ENCODE peak calls at places on chromosomes 3 and 15, in five cellular contexts. X, H, I, S and Q are unnamed samples.

GRCh38 chr3:14468621-14468981 is 66.2 kb downstream of the SLC6A6 start:
- DNase-seq in S (no peak), X (no peak), I (no peak), H (no peak), Q (no peak)

GRCh38 chr15:63915888-63916731 is 82.4 kb upstream of the HERC1 start:
- DNase-seq in S (peak; percentile 28), X (peak; percentile 53), H (no peak), I (no peak), Q (no peak)

GRCh38 chr3:76065975-76066374 is 280.6 kb upstream of the ZNF717 start:
- DNase-seq in I (no peak), X (peak; percentile 60), H (no peak), S (no peak), Q (peak; percentile 32)

GRCh38 chr3:30006111-30006510 is 600.3 kb upstream of the TGFBR2 start:
- DNase-seq in S (no peak), X (no peak), H (no peak), I (no peak), Q (peak; percentile 35)

GRCh38 chr3:160010578-160010977 is 21.9 kb downstream of the IL12A start:
- DNase-seq in X (no peak), S (no peak), H (no peak), I (no peak), Q (no peak)

GRCh38 chr3:133711013-133711412 is 35.2 kb upstream of the TF start:
- DNase-seq in I (no peak), S (no peak), X (no peak), H (no peak), Q (no peak)

GRCh38 chr3:156425651-156426050 is 129.3 kb downstream of the SSR3 start:
- DNase-seq in S (no peak), X (no peak), I (no peak), H (no peak), Q (no peak)

GRCh38 chr3:156509209-156510174 is 45.4 kb downstream of the SSR3 start:
- DNase-seq in H (no peak), S (peak; percentile 59), X (peak; percentile 81), I (no peak), Q (peak; percentile 78)

GRCh38 chr3:67692621-67693020 is 38.2 kb upstream of the SUCLG2 start:
- DNase-seq in I (no peak), S (no peak), X (peak; percentile 14), H (no peak), Q (no peak)

GRCh38 chr15:99090011-99090699 is 14.7 kb upstream of the SYNM start:
- DNase-seq in H (no peak), S (peak; percentile 76), I (peak; percentile 67), X (peak; percentile 12), Q (no peak)

GRCh38 chr3:32818431-32819085 is 761 bp downstream of the TRIM71 start:
- DNase-seq in H (no peak), S (peak; percentile 58), X (no peak), I (peak; percentile 46), Q (no peak)

GRCh38 chr3:182785142-182785541 is 8.2 kb upstream of the ATP11B start:
- DNase-seq in S (no peak), X (no peak), I (no peak), H (no peak), Q (no peak)

GRCh38 chr3:196568246-196569002 is at the start of the genes FBXO45 and WDR53:
- DNase-seq in H (peak; percentile 96), S (peak; percentile 97), X (peak; percentile 93), I (peak; percentile 98), Q (peak; percentile 92)

GRCh38 chr3:196572389-196572788 is 3.9 kb downstream of the FBXO45 start:
- DNase-seq in H (no peak), X (no peak), S (no peak), I (no peak), Q (no peak)

GRCh38 chr3:196563721-196564225 is 4.6 kb downstream of the WDR53 start:
- DNase-seq in X (peak; percentile 55), H (no peak), S (peak; percentile 49), I (no peak), Q (peak; percentile 29)

GRCh38 chr3:196569003-196569516 is 600 bp downstream of the FBXO45 start:
- DNase-seq in X (peak; percentile 39), S (peak; percentile 61), I (peak; percentile 89), H (peak; percentile 48), Q (peak; percentile 19)
- TF ChIP-seq CTCF in X (peak; percentile 2), S (no peak), I (no peak), H (no peak), Q (no peak)

DNA sequence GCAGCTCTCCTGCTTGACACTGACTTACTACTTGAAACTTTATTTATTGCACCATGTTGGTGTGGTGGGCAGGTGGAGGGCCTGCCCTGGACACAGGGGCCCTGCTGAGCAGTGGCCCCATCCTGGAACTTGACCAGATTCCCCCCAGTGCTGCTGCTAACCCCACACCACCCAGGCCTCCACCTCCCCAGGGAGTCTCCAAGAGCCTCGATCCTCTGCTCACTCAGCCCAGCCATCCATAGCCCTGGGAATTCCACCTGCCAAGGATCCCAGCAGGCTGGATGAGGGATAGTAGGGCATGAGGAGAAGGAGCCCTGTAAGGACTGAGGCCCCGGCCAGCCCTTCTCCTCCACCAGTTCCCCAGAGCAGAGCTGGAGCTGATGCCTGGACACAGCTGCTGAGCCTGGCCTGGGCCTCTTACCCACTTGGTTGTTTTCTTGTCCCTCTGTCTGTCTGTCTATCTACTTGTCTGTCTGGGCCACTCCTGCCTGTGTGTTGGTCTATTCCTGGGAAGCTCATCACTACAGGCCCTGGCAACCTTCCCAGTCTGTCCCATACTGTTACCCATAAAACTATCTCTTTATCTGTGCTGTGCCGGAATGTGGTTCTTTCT is 2.8 kb downstream of the CHAC1 start:
- DNase-seq in S (no peak), X (no peak), I (no peak), H (no peak), Q (no peak)
- H3K4me3 ChIP-seq in S (no peak overlapping the region), X (no peak overlapping the region), I (no peak overlapping the region), H (no peak overlapping the region), Q (no peak overlapping the region)

DNA sequence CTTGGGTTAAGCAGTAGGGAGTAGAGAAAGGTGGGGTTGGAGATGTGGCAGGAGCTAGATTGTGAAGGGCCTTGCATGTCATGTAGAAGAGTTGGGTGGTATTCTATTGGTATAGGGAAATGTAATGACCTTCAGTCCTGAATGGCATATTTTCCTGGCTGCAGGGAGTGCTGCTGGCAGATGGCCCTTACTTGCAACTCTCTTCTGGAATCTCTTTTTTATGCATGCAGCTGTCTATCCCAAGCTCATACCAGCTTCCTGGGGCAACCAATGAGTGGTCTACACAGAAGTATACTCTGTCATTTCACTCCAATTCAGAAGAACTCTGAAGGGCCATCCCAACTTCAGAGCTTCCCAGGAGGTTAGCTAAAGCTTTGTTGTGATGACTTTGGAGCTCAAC is 144.7 kb upstream of the ANKRD28 start:
- DNase-seq in H (no peak), S (no peak), X (no peak), I (no peak), Q (no peak)
- TF ChIP-seq CTCF in H (no peak), S (no peak), X (no peak), I (no peak), Q (no peak)

DNA sequence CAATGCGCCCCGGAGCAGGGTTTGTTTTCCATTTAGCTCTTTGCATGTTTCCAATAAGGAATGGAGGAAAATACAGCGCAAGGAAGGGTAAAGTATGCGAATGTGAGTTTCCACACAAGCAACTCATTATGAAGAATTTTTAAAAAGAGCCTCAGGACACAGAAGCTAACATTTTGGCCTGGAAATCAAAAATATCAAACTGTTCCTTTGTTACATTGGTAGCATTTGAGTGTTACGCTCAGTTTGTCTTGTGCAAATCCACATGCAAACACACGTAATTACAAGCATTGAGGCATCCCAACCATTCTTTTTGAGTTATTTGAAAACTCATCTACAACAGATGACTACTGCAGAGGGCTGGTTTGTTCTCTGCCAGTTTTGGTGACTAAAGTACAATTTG is 93.0 kb upstream of the SNRPA1 start:
- DNase-seq in H (no peak), X (no peak), I (no peak), S (no peak), Q (no peak)
- H3K4me3 ChIP-seq in H (no peak overlapping the region), X (no peak overlapping the region), I (no peak overlapping the region), S (no peak overlapping the region), Q (no peak overlapping the region)

GRCh38 chr3:194132465-194133358 is 3.2 kb upstream of the HES1 start:
- DNase-seq in X (no peak), I (no peak), S (no peak), H (no peak), Q (peak; percentile 19)
- TF ChIP-seq CTCF in X (no peak), I (no peak), S (no peak), H (no peak), Q (no peak)

DNA sequence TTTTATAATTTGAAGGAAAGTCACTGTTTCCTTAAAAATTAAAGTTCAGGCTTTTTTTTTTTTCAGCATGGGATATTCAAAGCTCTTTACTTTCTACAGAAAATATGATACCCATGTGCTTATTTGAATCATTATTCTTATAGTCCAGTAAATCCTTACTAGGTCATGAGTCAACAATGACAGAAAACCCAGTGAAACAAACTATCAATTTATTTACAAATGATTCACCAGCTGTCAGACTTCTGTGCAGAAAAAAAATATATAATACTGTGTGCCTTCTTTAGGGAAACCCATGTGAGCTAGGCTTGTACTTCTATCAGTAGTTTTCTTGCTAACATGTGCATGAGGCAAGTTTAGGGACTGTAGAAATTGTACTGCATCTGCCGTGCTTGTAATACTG is 1.2 kb downstream of the ACP3 start:
- DNase-seq in S (peak; percentile 29), X (peak; percentile 50), H (no peak), I (no peak), Q (peak; percentile 83)
- H3K4me3 ChIP-seq in S (peak overlapping the region; percentile 68), X (no peak overlapping the region), H (no peak overlapping the region), I (no peak overlapping the region), Q (peak overlapping the region; percentile 14)

DNA sequence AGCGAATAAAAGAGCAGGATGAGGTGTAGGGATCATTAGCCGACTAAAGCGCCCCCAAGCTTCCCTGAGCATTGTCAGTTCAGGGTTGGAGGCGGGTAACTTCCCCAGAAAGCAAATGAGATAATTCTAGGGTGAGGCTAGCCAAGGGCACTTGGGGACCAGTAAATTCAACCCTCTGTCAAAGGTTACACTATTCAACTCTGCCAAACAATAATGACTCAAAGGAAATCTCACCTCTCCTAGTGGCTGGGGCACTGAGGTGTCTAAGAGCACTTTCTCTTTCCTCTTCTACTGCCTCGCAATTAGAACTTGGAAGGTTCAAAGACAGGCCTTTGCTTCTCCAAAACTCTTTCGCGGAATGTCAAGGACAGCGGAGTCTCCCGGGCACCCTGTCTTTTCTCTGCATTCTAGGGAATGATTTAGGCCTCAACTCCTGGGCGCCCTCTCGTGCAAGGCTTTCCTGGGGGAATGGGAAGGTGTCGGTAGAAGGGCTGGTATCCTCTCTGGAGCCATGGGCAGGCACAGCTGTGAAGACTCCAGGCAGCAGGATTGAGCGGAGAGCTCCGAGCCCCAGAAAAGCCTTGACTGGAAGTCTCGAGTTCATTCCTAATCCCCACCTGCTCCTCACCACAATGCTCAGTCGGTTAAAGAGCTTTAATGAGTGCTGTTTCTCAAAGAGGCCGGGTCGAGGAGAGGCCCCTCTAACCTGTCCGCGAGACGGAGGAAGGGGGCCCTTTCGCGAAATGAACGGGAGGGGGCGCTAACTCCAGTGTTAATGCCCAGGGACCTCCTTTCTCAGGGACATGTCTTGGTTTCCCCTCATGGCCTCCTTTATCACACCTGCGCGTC is 21.9 kb downstream of the ZIC4 start:
- DNase-seq in H (no peak), S (no peak), X (no peak), I (no peak), Q (no peak)
- TF ChIP-seq CTCF in H (no peak), S (no peak), X (peak; percentile 1), I (no peak), Q (peak; percentile 31)

GRCh38 chr3:195443391-195443989 is 670 bp upstream of the ACAP2 start:
- DNase-seq in H (no peak), I (peak; percentile 29), X (no peak), S (no peak), Q (no peak)
- H3K4me3 ChIP-seq in H (peak overlapping the region; percentile 82), I (no peak overlapping the region), X (peak overlapping the region; percentile 4), S (peak overlapping the region; percentile 56), Q (peak overlapping the region; percentile 38)